ENCODE peak calls at places on chromosome 18, in ten cellular contexts. A is spleen, B is H1, X is right lobe of liver, O is esophagus muscularis mucosa, V is prostate gland, J is K562, S is GM12878, I is stomach, Z is testis. M is an unnamed sample. For H3K36me3, the result is how much of the 10 kb centered on the place peaks cover.

GRCh38 chr18:50099725-50100414 is 95.1 kb downstream of the MYO5B start:
- DNase-seq in A (no peak), B (no peak), X (no peak), O (no peak), V (no peak), J (no peak), S (peak), I (no peak), Z (no peak), M (no peak)

GRCh38 chr18:72672364-72673151 is 128.4 kb upstream of the CBLN2 start:
- DNase-seq in A (no peak), B (no peak), X (no peak), O (no peak), V (no peak), J (peak), S (no peak), I (no peak), Z (peak), M (no peak)

GRCh38 chr18:8553611-8553924 is 55.7 kb upstream of the RAB12 start:
- DNase-seq in A (no peak), B (no peak), X (no peak), O (no peak), V (no peak), J (no peak), S (no peak), I (no peak), Z (no peak), M (no peak)

GRCh38 chr18:75130591-75131274 is 78.2 kb downstream of the PTGR3 start:
- DNase-seq in A (peak), B (no peak), X (no peak), O (no peak), V (no peak), J (no peak), S (no peak), I (no peak), Z (no peak), M (no peak)

GRCh38 chr18:51603551-51603950 is 406.1 kb upstream of the MEX3C start:
- DNase-seq in A (no peak), B (no peak), X (no peak), O (no peak), V (no peak), J (no peak), S (no peak), I (no peak), Z (no peak), M (no peak)

GRCh38 chr18:11511434-11512095 is 97.8 kb upstream of the SLC35G4 start:
- DNase-seq in A (no peak), B (no peak), X (no peak), O (no peak), V (no peak), J (no peak), S (peak), I (no peak), Z (no peak), M (no peak)

GRCh38 chr18:9070212-9070611 is 32.3 kb upstream of the NDUFV2 start:
- DNase-seq in A (no peak), B (no peak), X (no peak), O (no peak), V (no peak), J (no peak), S (no peak), I (no peak), Z (no peak), M (no peak)

GRCh38 chr18:44602845-44603244 is 77.8 kb upstream of the SETBP1 start:
- DNase-seq in A (no peak), B (no peak), X (no peak), O (no peak), V (no peak), J (no peak), S (no peak), I (no peak), Z (no peak), M (no peak)

GRCh38 chr18:64333584-64333983 is 184.7 kb upstream of the LINC00305 start:
- DNase-seq in A (no peak), B (no peak), X (no peak), O (no peak), V (no peak), J (no peak), S (no peak), I (no peak), Z (no peak), M (no peak)

GRCh38 chr18:38174594-38174993 is 609.0 kb upstream of the CELF4 start:
- DNase-seq in A (no peak), B (no peak), X (no peak), O (no peak), V (no peak), J (no peak), S (no peak), I (no peak), Z (no peak), M (no peak)

GRCh38 chr18:26480897-26481795 is 67.2 kb downstream of the KCTD1 start:
- DNase-seq in A (no peak), B (no peak), X (no peak), O (no peak), V (no peak), J (no peak), S (no peak), I (no peak), Z (no peak), M (no peak)

GRCh38 chr18:570256-570655 is 9.9 kb upstream of the CETN1 start:
- DNase-seq in A (no peak), B (no peak), X (no peak), O (no peak), V (no peak), J (no peak), S (no peak), I (no peak), Z (no peak), M (no peak)

GRCh38 chr18:30970201-30970816 is 72.2 kb downstream of the DSC3 start:
- DNase-seq in A (no peak), B (no peak), X (no peak), O (no peak), V (peak), J (no peak), S (no peak), I (no peak), Z (no peak), M (no peak)

GRCh38 chr18:75455249-75456183 is 28.0 kb upstream of the SMIM21 start:
- DNase-seq in A (no peak), B (peak), X (no peak), O (no peak), V (no peak), J (no peak), S (no peak), I (no peak), Z (peak), M (no peak)

GRCh38 chr18:41975287-41975683 is 20.3 kb downstream of the PIK3C3 start:
- DNase-seq in A (no peak), B (no peak), X (no peak), O (no peak), V (no peak), J (no peak), S (no peak), I (no peak), Z (no peak), M (no peak)

GRCh38 chr18:36658611-36659010 is 170.2 kb downstream of the TPGS2 start:
- DNase-seq in A (no peak), B (no peak), X (no peak), O (no peak), V (no peak), J (no peak), S (no peak), I (no peak), Z (no peak), M (no peak)

GRCh38 chr18:49959176-49959575 is 145.8 kb upstream of the ACAA2 start:
- DNase-seq in A (no peak), B (no peak), X (no peak), O (no peak), V (no peak), J (no peak), S (peak), I (no peak), Z (no peak), M (no peak)

GRCh38 chr18:43587538-43588153 is 310.4 kb upstream of the SYT4 start:
- DNase-seq in A (no peak), B (no peak), X (no peak), O (no peak), V (no peak), J (peak), S (no peak), I (no peak), Z (peak), M (no peak)

GRCh38 chr18:33716061-33716683 is 138.2 kb downstream of the ASXL3 start:
- DNase-seq in A (no peak), B (no peak), X (no peak), O (no peak), V (no peak), J (no peak), S (no peak), I (no peak), Z (no peak), M (no peak)
- H3K27ac ChIP-seq in A (no peak), B (no peak), X (no peak), O (no peak), V (no peak), J (no peak), S (peak), I (no peak), Z (no peak), M (no peak)

DNA sequence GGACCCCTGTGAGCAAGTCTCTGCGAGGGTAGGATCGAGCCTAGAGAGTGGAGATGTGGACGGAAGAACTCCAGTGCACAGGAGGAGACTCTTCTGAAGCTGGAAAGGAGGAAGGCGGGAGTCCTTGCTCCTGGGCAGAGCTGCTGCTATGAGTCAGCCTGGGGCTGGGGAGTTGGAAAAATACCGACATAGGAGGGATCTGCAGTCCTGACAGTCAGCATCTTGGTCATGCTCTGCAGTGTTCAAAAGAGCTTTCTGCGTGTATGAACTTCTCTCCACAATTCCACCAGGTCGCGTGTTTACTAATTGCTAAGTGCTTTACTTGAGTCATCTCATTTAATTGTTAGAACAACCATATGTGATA is 233.9 kb downstream of the LDLRAD4 start:
- DNase-seq in A (no peak), B (no peak), X (no peak), O (no peak), V (no peak), J (no peak), S (no peak), I (peak), Z (no peak), M (peak)
- H3K36me3 ChIP-seq in A (under half), B (under half), X (under half), O (under half), V (under half), J (under half), S (under half), I (under half), Z (under half), M (under half)

GRCh38 chr18:32021756-32022564 is 3.3 kb downstream of the RNF125 start:
- DNase-seq in A (no peak), B (no peak), X (no peak), O (no peak), V (no peak), J (no peak), S (no peak), I (no peak), Z (no peak), M (no peak)

GRCh38 chr18:32019251-32019943 is 772 bp downstream of the RNF125 start:
- DNase-seq in A (peak), B (peak), X (peak), O (no peak), V (peak), J (peak), S (no peak), I (peak), Z (peak), M (peak)

GRCh38 chr18:32018331-32019250 is at the start of gene RNF125:
- DNase-seq in A (peak), B (peak), X (peak), O (peak), V (peak), J (peak), S (peak), I (peak), Z (peak), M (peak)
- TF ChIP-seq POLR2A in A (no peak), B (peak), X (peak), O (no peak), V (peak), J (no peak), S (peak), I (no peak), Z (no peak), M (peak)

DNA sequence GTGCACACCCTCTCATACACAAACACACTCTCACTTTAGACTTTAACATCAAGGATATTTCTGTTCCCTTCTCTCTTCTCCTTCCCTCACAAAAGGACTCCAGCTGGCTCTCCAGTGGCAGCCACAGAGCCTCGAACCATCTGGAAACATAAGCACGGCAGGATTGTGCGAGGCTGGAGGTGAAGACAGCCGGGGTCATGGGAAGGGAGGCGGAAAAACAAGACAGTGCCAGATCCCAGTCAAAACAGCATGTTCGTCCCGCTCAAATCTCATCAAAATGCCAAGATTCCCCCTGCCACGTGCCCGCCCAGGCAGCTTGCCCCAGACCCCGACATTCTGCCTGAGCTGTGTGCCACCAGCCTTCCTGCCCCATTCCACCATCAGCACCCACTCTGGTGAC is 180.3 kb downstream of the ZBTB7C start:
- DNase-seq in A (no peak), B (no peak), X (no peak), O (no peak), V (no peak), J (no peak), S (no peak), I (no peak), Z (no peak), M (no peak)
- H3K27ac ChIP-seq in A (peak), B (no peak), X (no peak), O (no peak), V (no peak), J (no peak), S (no peak), I (peak), Z (no peak), M (peak)

GRCh38 chr18:62224229-62224628 is 37.2 kb downstream of the RELCH start:
- DNase-seq in A (no peak), B (no peak), X (no peak), O (no peak), V (no peak), J (no peak), S (no peak), I (no peak), Z (no peak), M (no peak)
- H3K36me3 ChIP-seq in A (under half), B (under half), X (under half), O (under half), V (under half), J (under half), S (under half), I (half or more), Z (under half), M (under half)

M was measured in adrenal gland.